ENCODE peak calls at places on chromosomes 13 and 19, in five cellular contexts. One of them, this sample, is unnamed.

GRCh38 chr13:24984134-24984533 is 111.8 kb upstream of the PABPC3 start:
- DNase-seq in stimulated activated naive CD8-positive, alpha-beta T cell treated with anti-CD3 and anti-CD28 coated beads, Interleukin-15, Interleukin-2, amounts not matched to agents 100 U/mL and 50 U/mL, for 24 hours: no peak
- DNase-seq in NCI-H345: no peak
- DNase-seq in HS-5: no peak
- DNase-seq in AG09319: no peak
- DNase-seq in this sample: no peak

GRCh38 chr13:108495686-108496363 is 133.6 kb upstream of the MYO16 start:
- DNase-seq in stimulated activated naive CD8-positive, alpha-beta T cell treated with anti-CD3 and anti-CD28 coated beads, Interleukin-15, Interleukin-2, amounts not matched to agents 100 U/mL and 50 U/mL, for 24 hours: peak
- DNase-seq in AG09319: no peak
- DNase-seq in NCI-H345: peak
- DNase-seq in HS-5: no peak
- DNase-seq in this sample: no peak

GRCh38 chr13:70235565-70235964 is 127.3 kb upstream of the KLHL1 start:
- DNase-seq in AG09319: no peak
- DNase-seq in stimulated activated naive CD8-positive, alpha-beta T cell treated with anti-CD3 and anti-CD28 coated beads, Interleukin-15, Interleukin-2, amounts not matched to agents 100 U/mL and 50 U/mL, for 24 hours: no peak
- DNase-seq in NCI-H345: no peak
- DNase-seq in HS-5: no peak
- DNase-seq in this sample: no peak

GRCh38 chr19:39679056-39679790 is 23.5 kb downstream of the LGALS16 start:
- DNase-seq in AG09319: no peak
- DNase-seq in stimulated activated naive CD8-positive, alpha-beta T cell treated with anti-CD3 and anti-CD28 coated beads, Interleukin-15, Interleukin-2, amounts not matched to agents 100 U/mL and 50 U/mL, for 24 hours: peak
- DNase-seq in HS-5: no peak
- DNase-seq in NCI-H345: no peak
- DNase-seq in this sample: no peak

GRCh38 chr13:81172603-81173002 is 831.7 kb upstream of the SPRY2 start:
- DNase-seq in stimulated activated naive CD8-positive, alpha-beta T cell treated with anti-CD3 and anti-CD28 coated beads, Interleukin-15, Interleukin-2, amounts not matched to agents 100 U/mL and 50 U/mL, for 24 hours: no peak
- DNase-seq in HS-5: no peak
- DNase-seq in AG09319: no peak
- DNase-seq in NCI-H345: no peak
- DNase-seq in this sample: no peak

GRCh38 chr13:38872693-38873092 is 117.9 kb downstream of the STOML3 start:
- DNase-seq in NCI-H345: peak
- DNase-seq in HS-5: no peak
- DNase-seq in AG09319: no peak
- DNase-seq in stimulated activated naive CD8-positive, alpha-beta T cell treated with anti-CD3 and anti-CD28 coated beads, Interleukin-15, Interleukin-2, amounts not matched to agents 100 U/mL and 50 U/mL, for 24 hours: peak
- DNase-seq in this sample: no peak

GRCh38 chr13:75384881-75385707 is 96.9 kb downstream of the TBC1D4 start:
- DNase-seq in HS-5: no peak
- DNase-seq in stimulated activated naive CD8-positive, alpha-beta T cell treated with anti-CD3 and anti-CD28 coated beads, Interleukin-15, Interleukin-2, amounts not matched to agents 100 U/mL and 50 U/mL, for 24 hours: no peak
- DNase-seq in AG09319: no peak
- DNase-seq in NCI-H345: peak
- DNase-seq in this sample: no peak

GRCh38 chr19:52297601-52298358 is 811 bp downstream of the ZNF480 start:
- DNase-seq in AG09319: no peak
- DNase-seq in HS-5: no peak
- DNase-seq in stimulated activated naive CD8-positive, alpha-beta T cell treated with anti-CD3 and anti-CD28 coated beads, Interleukin-15, Interleukin-2, amounts not matched to agents 100 U/mL and 50 U/mL, for 24 hours: no peak
- DNase-seq in NCI-H345: peak
- DNase-seq in this sample: no peak

GRCh38 chr13:74751739-74752138 is 617.5 kb upstream of the KLF12 start:
- DNase-seq in AG09319: no peak
- DNase-seq in NCI-H345: peak
- DNase-seq in stimulated activated naive CD8-positive, alpha-beta T cell treated with anti-CD3 and anti-CD28 coated beads, Interleukin-15, Interleukin-2, amounts not matched to agents 100 U/mL and 50 U/mL, for 24 hours: no peak
- DNase-seq in HS-5: no peak
- DNase-seq in this sample: no peak

GRCh38 chr13:30173301-30173605 is 134.1 kb downstream of the KATNAL1 start:
- DNase-seq in HS-5: no peak
- DNase-seq in stimulated activated naive CD8-positive, alpha-beta T cell treated with anti-CD3 and anti-CD28 coated beads, Interleukin-15, Interleukin-2, amounts not matched to agents 100 U/mL and 50 U/mL, for 24 hours: no peak
- DNase-seq in NCI-H345: no peak
- DNase-seq in AG09319: no peak
- DNase-seq in this sample: no peak

GRCh38 chr19:44258835-44259413 is 762 bp upstream of the ZNF233 start:
- DNase-seq in AG09319: no peak
- DNase-seq in HS-5: no peak
- DNase-seq in stimulated activated naive CD8-positive, alpha-beta T cell treated with anti-CD3 and anti-CD28 coated beads, Interleukin-15, Interleukin-2, amounts not matched to agents 100 U/mL and 50 U/mL, for 24 hours: no peak
- DNase-seq in NCI-H345: no peak
- DNase-seq in this sample: no peak

GRCh38 chr13:44763604-44764311 is 187.6 kb upstream of the TSC22D1 start:
- DNase-seq in AG09319: no peak
- DNase-seq in HS-5: no peak
- DNase-seq in stimulated activated naive CD8-positive, alpha-beta T cell treated with anti-CD3 and anti-CD28 coated beads, Interleukin-15, Interleukin-2, amounts not matched to agents 100 U/mL and 50 U/mL, for 24 hours: no peak
- DNase-seq in NCI-H345: no peak
- DNase-seq in this sample: no peak

GRCh38 chr13:111296417-111296816 is 24.0 kb upstream of the TEX29 start:
- DNase-seq in AG09319: no peak
- DNase-seq in stimulated activated naive CD8-positive, alpha-beta T cell treated with anti-CD3 and anti-CD28 coated beads, Interleukin-15, Interleukin-2, amounts not matched to agents 100 U/mL and 50 U/mL, for 24 hours: no peak
- DNase-seq in NCI-H345: no peak
- DNase-seq in HS-5: no peak
- DNase-seq in this sample: no peak

GRCh38 chr13:110137677-110138008 is 169.3 kb downstream of the COL4A1 start:
- DNase-seq in AG09319: no peak
- DNase-seq in stimulated activated naive CD8-positive, alpha-beta T cell treated with anti-CD3 and anti-CD28 coated beads, Interleukin-15, Interleukin-2, amounts not matched to agents 100 U/mL and 50 U/mL, for 24 hours: peak
- DNase-seq in HS-5: no peak
- DNase-seq in NCI-H345: peak
- DNase-seq in this sample: no peak

This sample was measured in BJ.